ENCODE peak calls at places on chromosomes 7 and 10, in eight cellular contexts. One of them, this sample, is unnamed. For H3K4me1, the result is how much of the 10 kb centered on the place peaks cover.

GRCh38 chr10:72122221-72122620 is 33.9 kb upstream of the SPOCK2 start:
- DNase-seq in A549: no peak
- DNase-seq in heart right ventricle: no peak
- DNase-seq in upper lobe of right lung: no peak
- DNase-seq in effector memory CD4-positive, alpha-beta T cell: no peak
- DNase-seq in right cardiac atrium: no peak
- DNase-seq in esophagus squamous epithelium: no peak
- DNase-seq in thoracic aorta: no peak
- DNase-seq in this sample: no peak

GRCh38 chr7:39691821-39692220 is 68.4 kb downstream of the RALA start:
- DNase-seq in A549: no peak
- DNase-seq in heart right ventricle: no peak
- DNase-seq in upper lobe of right lung: no peak
- DNase-seq in effector memory CD4-positive, alpha-beta T cell: no peak
- DNase-seq in right cardiac atrium: no peak
- DNase-seq in esophagus squamous epithelium: no peak
- DNase-seq in thoracic aorta: no peak
- DNase-seq in this sample: peak

GRCh38 chr7:84790873-84791272 is 396.0 kb downstream of the SEMA3D start:
- DNase-seq in A549: no peak
- DNase-seq in heart right ventricle: no peak
- DNase-seq in upper lobe of right lung: no peak
- DNase-seq in effector memory CD4-positive, alpha-beta T cell: no peak
- DNase-seq in right cardiac atrium: no peak
- DNase-seq in esophagus squamous epithelium: no peak
- DNase-seq in thoracic aorta: no peak
- DNase-seq in this sample: peak

GRCh38 chr7:157540606-157541294 is 203.9 kb downstream of the DNAJB6 start:
- DNase-seq in A549: no peak
- DNase-seq in heart right ventricle: no peak
- DNase-seq in upper lobe of right lung: peak
- DNase-seq in effector memory CD4-positive, alpha-beta T cell: no peak
- DNase-seq in right cardiac atrium: no peak
- DNase-seq in esophagus squamous epithelium: no peak
- DNase-seq in thoracic aorta: no peak
- DNase-seq in this sample: no peak

GRCh38 chr10:118238573-118239240 is 103.4 kb downstream of the FAM204A start:
- DNase-seq in A549: peak
- DNase-seq in heart right ventricle: no peak
- DNase-seq in upper lobe of right lung: no peak
- DNase-seq in effector memory CD4-positive, alpha-beta T cell: no peak
- DNase-seq in right cardiac atrium: no peak
- DNase-seq in esophagus squamous epithelium: no peak
- DNase-seq in thoracic aorta: no peak
- DNase-seq in this sample: peak

GRCh38 chr10:48465860-48466521 is 138.9 kb downstream of the ARHGAP22 start:
- DNase-seq in A549: no peak
- DNase-seq in heart right ventricle: no peak
- DNase-seq in upper lobe of right lung: peak
- DNase-seq in effector memory CD4-positive, alpha-beta T cell: no peak
- DNase-seq in right cardiac atrium: no peak
- DNase-seq in esophagus squamous epithelium: no peak
- DNase-seq in thoracic aorta: no peak
- DNase-seq in this sample: no peak

GRCh38 chr7:130180571-130180971 is 24.6 kb downstream of the TMEM209 start:
- DNase-seq in A549: no peak
- DNase-seq in heart right ventricle: no peak
- DNase-seq in upper lobe of right lung: no peak
- DNase-seq in effector memory CD4-positive, alpha-beta T cell: no peak
- DNase-seq in right cardiac atrium: no peak
- DNase-seq in esophagus squamous epithelium: no peak
- DNase-seq in thoracic aorta: no peak
- DNase-seq in this sample: peak

GRCh38 chr7:157588271-157588589 is 251.4 kb downstream of the DNAJB6 start:
- DNase-seq in A549: no peak
- DNase-seq in heart right ventricle: no peak
- DNase-seq in upper lobe of right lung: peak
- DNase-seq in effector memory CD4-positive, alpha-beta T cell: no peak
- DNase-seq in right cardiac atrium: no peak
- DNase-seq in esophagus squamous epithelium: no peak
- DNase-seq in thoracic aorta: no peak
- DNase-seq in this sample: no peak

GRCh38 chr7:44963526-44964290 is 15.1 kb downstream of the MYO1G start:
- DNase-seq in A549: no peak
- DNase-seq in heart right ventricle: no peak
- DNase-seq in upper lobe of right lung: peak
- DNase-seq in effector memory CD4-positive, alpha-beta T cell: no peak
- DNase-seq in right cardiac atrium: peak
- DNase-seq in esophagus squamous epithelium: no peak
- DNase-seq in thoracic aorta: no peak
- DNase-seq in this sample: no peak

GRCh38 chr7:115694424-115694823 is 336.1 kb downstream of the TFEC start:
- DNase-seq in A549: no peak
- DNase-seq in heart right ventricle: no peak
- DNase-seq in upper lobe of right lung: no peak
- DNase-seq in effector memory CD4-positive, alpha-beta T cell: no peak
- DNase-seq in right cardiac atrium: no peak
- DNase-seq in esophagus squamous epithelium: no peak
- DNase-seq in thoracic aorta: no peak
- DNase-seq in this sample: no peak

GRCh38 chr10:92756233-92757065 is 66.7 kb downstream of the HHEX start:
- DNase-seq in A549: peak
- DNase-seq in heart right ventricle: no peak
- DNase-seq in upper lobe of right lung: no peak
- DNase-seq in effector memory CD4-positive, alpha-beta T cell: no peak
- DNase-seq in right cardiac atrium: no peak
- DNase-seq in esophagus squamous epithelium: no peak
- DNase-seq in thoracic aorta: no peak
- DNase-seq in this sample: no peak

GRCh38 chr10:109881481-109881880 is 41.8 kb downstream of the XPNPEP1 start:
- DNase-seq in A549: no peak
- DNase-seq in heart right ventricle: no peak
- DNase-seq in upper lobe of right lung: no peak
- DNase-seq in effector memory CD4-positive, alpha-beta T cell: no peak
- DNase-seq in right cardiac atrium: no peak
- DNase-seq in esophagus squamous epithelium: no peak
- DNase-seq in thoracic aorta: no peak
- DNase-seq in this sample: no peak

GRCh38 chr10:25157650-25158049 is 17.2 kb upstream of the GPR158 start:
- DNase-seq in A549: no peak
- DNase-seq in heart right ventricle: no peak
- DNase-seq in upper lobe of right lung: no peak
- DNase-seq in effector memory CD4-positive, alpha-beta T cell: no peak
- DNase-seq in right cardiac atrium: no peak
- DNase-seq in esophagus squamous epithelium: no peak
- DNase-seq in thoracic aorta: no peak
- DNase-seq in this sample: no peak

GRCh38 chr7:121853307-121853706 is 19.7 kb upstream of the PTPRZ1 start:
- DNase-seq in A549: no peak
- DNase-seq in heart right ventricle: no peak
- DNase-seq in upper lobe of right lung: no peak
- DNase-seq in effector memory CD4-positive, alpha-beta T cell: no peak
- DNase-seq in right cardiac atrium: no peak
- DNase-seq in esophagus squamous epithelium: no peak
- DNase-seq in thoracic aorta: no peak
- DNase-seq in this sample: no peak

GRCh38 chr10:127827354-127828140 is 65.2 kb downstream of the CLRN3 start:
- DNase-seq in A549: no peak
- DNase-seq in heart right ventricle: no peak
- DNase-seq in upper lobe of right lung: no peak
- DNase-seq in effector memory CD4-positive, alpha-beta T cell: no peak
- DNase-seq in right cardiac atrium: no peak
- DNase-seq in esophagus squamous epithelium: no peak
- DNase-seq in thoracic aorta: no peak
- DNase-seq in this sample: no peak
- H3K4me1 ChIP-seq in A549: under half
- H3K4me1 ChIP-seq in heart right ventricle: under half
- H3K4me1 ChIP-seq in upper lobe of right lung: under half
- H3K4me1 ChIP-seq in effector memory CD4-positive, alpha-beta T cell: under half
- H3K4me1 ChIP-seq in right cardiac atrium: under half
- H3K4me1 ChIP-seq in esophagus squamous epithelium: under half
- H3K4me1 ChIP-seq in thoracic aorta: under half
- H3K4me1 ChIP-seq in this sample: under half

DNA sequence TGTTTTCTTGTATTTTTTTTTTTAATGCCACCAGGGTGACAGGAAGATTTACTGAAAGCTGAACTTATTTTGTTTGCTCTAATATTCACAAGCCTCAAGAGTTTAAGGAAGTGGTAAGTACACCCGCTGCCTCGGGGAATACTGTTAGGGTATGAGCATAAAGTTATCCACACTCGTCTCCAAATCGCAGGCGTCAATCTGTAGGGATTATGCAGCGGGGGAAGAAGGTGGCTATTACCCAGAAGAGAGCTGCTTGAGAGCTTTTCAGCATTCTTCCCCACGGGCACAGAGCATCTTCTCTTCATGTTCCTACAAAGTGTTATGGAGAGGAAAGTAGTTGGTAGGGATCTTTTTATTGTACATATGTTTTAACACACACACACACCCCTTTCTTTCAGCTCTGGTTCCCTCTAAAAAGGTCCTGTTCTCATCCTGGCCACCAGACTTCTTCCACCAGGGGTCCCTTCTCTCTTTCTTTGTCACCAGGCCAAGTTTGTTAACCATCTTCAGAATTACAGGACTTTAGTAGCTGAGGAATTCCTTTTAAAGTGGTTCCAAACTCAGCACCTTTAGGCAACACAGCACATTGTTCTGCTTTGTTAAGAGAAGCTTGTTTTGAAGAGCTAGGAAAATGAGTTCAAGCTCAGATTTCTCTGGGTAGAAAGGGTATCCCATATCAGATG is 411.6 kb upstream of the GALNT17 start:
- DNase-seq in A549: no peak
- DNase-seq in heart right ventricle: no peak
- DNase-seq in upper lobe of right lung: no peak
- DNase-seq in effector memory CD4-positive, alpha-beta T cell: no peak
- DNase-seq in right cardiac atrium: no peak
- DNase-seq in esophagus squamous epithelium: no peak
- DNase-seq in thoracic aorta: no peak
- DNase-seq in this sample: no peak
- H3K4me1 ChIP-seq in A549: under half
- H3K4me1 ChIP-seq in heart right ventricle: under half
- H3K4me1 ChIP-seq in upper lobe of right lung: under half
- H3K4me1 ChIP-seq in effector memory CD4-positive, alpha-beta T cell: under half
- H3K4me1 ChIP-seq in right cardiac atrium: under half
- H3K4me1 ChIP-seq in esophagus squamous epithelium: half or more
- H3K4me1 ChIP-seq in thoracic aorta: under half
- H3K4me1 ChIP-seq in this sample: under half

GRCh38 chr7:2100278-2101205 is 132.2 kb downstream of the MAD1L1 start:
- DNase-seq in A549: peak
- DNase-seq in heart right ventricle: no peak
- DNase-seq in upper lobe of right lung: no peak
- DNase-seq in effector memory CD4-positive, alpha-beta T cell: no peak
- DNase-seq in right cardiac atrium: no peak
- DNase-seq in esophagus squamous epithelium: no peak
- DNase-seq in thoracic aorta: no peak
- DNase-seq in this sample: no peak
- H3K4me1 ChIP-seq in A549: under half
- H3K4me1 ChIP-seq in heart right ventricle: under half
- H3K4me1 ChIP-seq in upper lobe of right lung: under half
- H3K4me1 ChIP-seq in effector memory CD4-positive, alpha-beta T cell: under half
- H3K4me1 ChIP-seq in right cardiac atrium: under half
- H3K4me1 ChIP-seq in esophagus squamous epithelium: under half
- H3K4me1 ChIP-seq in thoracic aorta: under half
- H3K4me1 ChIP-seq in this sample: under half

GRCh38 chr7:151595702-151596340 is 76.1 kb upstream of the RHEB start:
- DNase-seq in A549: no peak
- DNase-seq in heart right ventricle: no peak
- DNase-seq in upper lobe of right lung: no peak
- DNase-seq in effector memory CD4-positive, alpha-beta T cell: no peak
- DNase-seq in right cardiac atrium: no peak
- DNase-seq in esophagus squamous epithelium: no peak
- DNase-seq in thoracic aorta: no peak
- DNase-seq in this sample: no peak
- H3K4me1 ChIP-seq in A549: half or more
- H3K4me1 ChIP-seq in heart right ventricle: under half
- H3K4me1 ChIP-seq in upper lobe of right lung: under half
- H3K4me1 ChIP-seq in effector memory CD4-positive, alpha-beta T cell: under half
- H3K4me1 ChIP-seq in right cardiac atrium: under half
- H3K4me1 ChIP-seq in esophagus squamous epithelium: under half
- H3K4me1 ChIP-seq in thoracic aorta: half or more
- H3K4me1 ChIP-seq in this sample: under half

GRCh38 chr10:97522071-97522470 is 23.3 kb downstream of the UBTD1 start:
- DNase-seq in A549: no peak
- DNase-seq in heart right ventricle: no peak
- DNase-seq in upper lobe of right lung: no peak
- DNase-seq in effector memory CD4-positive, alpha-beta T cell: no peak
- DNase-seq in right cardiac atrium: peak
- DNase-seq in esophagus squamous epithelium: no peak
- DNase-seq in thoracic aorta: no peak
- DNase-seq in this sample: no peak

GRCh38 chr10:97518601-97519043 is 19.9 kb downstream of the UBTD1 start:
- DNase-seq in A549: no peak
- DNase-seq in heart right ventricle: no peak
- DNase-seq in upper lobe of right lung: no peak
- DNase-seq in effector memory CD4-positive, alpha-beta T cell: no peak
- DNase-seq in right cardiac atrium: no peak
- DNase-seq in esophagus squamous epithelium: no peak
- DNase-seq in thoracic aorta: no peak
- DNase-seq in this sample: peak

GRCh38 chr10:97520978-97521761 is 22.4 kb downstream of the UBTD1 start:
- DNase-seq in A549: no peak
- DNase-seq in heart right ventricle: no peak
- DNase-seq in upper lobe of right lung: peak
- DNase-seq in effector memory CD4-positive, alpha-beta T cell: no peak
- DNase-seq in right cardiac atrium: no peak
- DNase-seq in esophagus squamous epithelium: no peak
- DNase-seq in thoracic aorta: no peak
- DNase-seq in this sample: no peak

GRCh38 chr10:97519342-97519741 is 20.6 kb downstream of the UBTD1 start:
- DNase-seq in A549: no peak
- DNase-seq in heart right ventricle: no peak
- DNase-seq in upper lobe of right lung: no peak
- DNase-seq in effector memory CD4-positive, alpha-beta T cell: no peak
- DNase-seq in right cardiac atrium: no peak
- DNase-seq in esophagus squamous epithelium: no peak
- DNase-seq in thoracic aorta: no peak
- DNase-seq in this sample: peak

GRCh38 chr10:97520520-97520919 is 21.8 kb downstream of the UBTD1 start:
- DNase-seq in A549: no peak
- DNase-seq in heart right ventricle: no peak
- DNase-seq in upper lobe of right lung: peak
- DNase-seq in effector memory CD4-positive, alpha-beta T cell: no peak
- DNase-seq in right cardiac atrium: no peak
- DNase-seq in esophagus squamous epithelium: no peak
- DNase-seq in thoracic aorta: no peak
- DNase-seq in this sample: no peak
- H3K4me1 ChIP-seq in A549: under half
- H3K4me1 ChIP-seq in heart right ventricle: half or more
- H3K4me1 ChIP-seq in upper lobe of right lung: half or more
- H3K4me1 ChIP-seq in effector memory CD4-positive, alpha-beta T cell: under half
- H3K4me1 ChIP-seq in right cardiac atrium: under half
- H3K4me1 ChIP-seq in esophagus squamous epithelium: under half
- H3K4me1 ChIP-seq in thoracic aorta: under half
- H3K4me1 ChIP-seq in this sample: under half

GRCh38 chr10:104324931-104325330 is 13.3 kb downstream of the ITPRIP start:
- DNase-seq in A549: no peak
- DNase-seq in heart right ventricle: no peak
- DNase-seq in upper lobe of right lung: no peak
- DNase-seq in effector memory CD4-positive, alpha-beta T cell: no peak
- DNase-seq in right cardiac atrium: no peak
- DNase-seq in esophagus squamous epithelium: no peak
- DNase-seq in thoracic aorta: no peak
- DNase-seq in this sample: no peak
- H3K4me1 ChIP-seq in A549: under half
- H3K4me1 ChIP-seq in heart right ventricle: half or more
- H3K4me1 ChIP-seq in upper lobe of right lung: half or more
- H3K4me1 ChIP-seq in effector memory CD4-positive, alpha-beta T cell: half or more
- H3K4me1 ChIP-seq in right cardiac atrium: half or more
- H3K4me1 ChIP-seq in esophagus squamous epithelium: half or more
- H3K4me1 ChIP-seq in thoracic aorta: half or more
- H3K4me1 ChIP-seq in this sample: under half